ENCODE peak calls at places on chromosomes 7 and 10, in five cellular contexts. W is A549, Z is HepG2, M is GM12878, B is K562. F is an unnamed sample.

GRCh38 chr7:157476654-157477549 is 140.1 kb downstream of the DNAJB6 start:
- DNase-seq in B (no peak), M (no peak), Z (no peak), W (no peak), F (no peak)

GRCh38 chr7:1555813-1556540 is at the start of gene TMEM184A:
- DNase-seq in Z (peak), B (no peak), W (peak), M (no peak), F (peak)

GRCh38 chr10:109934958-109935793 is 11.9 kb upstream of the XPNPEP1 start:
- DNase-seq in M (no peak), W (no peak), Z (no peak), B (no peak), F (peak)

GRCh38 chr7:142365410-142365842 is 107.6 kb upstream of the PRSS58 start:
- DNase-seq in W (no peak), B (no peak), Z (no peak), M (no peak), F (peak)

GRCh38 chr7:93228302-93228701 is 2.0 kb upstream of the HEPACAM2 start:
- DNase-seq in W (peak), B (peak), Z (peak), M (peak), F (peak)

GRCh38 chr7:141700848-141701371 is 1.1 kb downstream of the DENND11 start:
- DNase-seq in M (no peak), Z (no peak), W (no peak), B (no peak), F (peak)

GRCh38 chr10:44674536-44674935 is 236.6 kb upstream of the TMEM72 start:
- DNase-seq in W (no peak), Z (no peak), M (no peak), B (no peak), F (no peak)

GRCh38 chr7:15687645-15688025 is 1.2 kb upstream of the MEOX2 start:
- DNase-seq in W (no peak), B (no peak), Z (no peak), M (no peak), F (peak)

GRCh38 chr7:120337308-120337907 is 64.4 kb downstream of the KCND2 start:
- DNase-seq in B (peak), Z (peak), W (peak), M (no peak), F (peak)

GRCh38 chr7:123637203-123637602 is 18.5 kb upstream of the LMOD2 start:
- DNase-seq in M (no peak), Z (no peak), W (no peak), B (no peak), F (peak)
- TF ChIP-seq REST in M (no peak), Z (no peak), W (no peak), B (no peak), F (no peak)

GRCh38 chr10:79098596-79099015 is 29.8 kb downstream of the ZMIZ1 start:
- DNase-seq in M (peak), Z (no peak), W (no peak), B (no peak), F (no peak)
- TF ChIP-seq JUNB in M (no peak), Z (no peak), W (no peak), B (no peak), F (no peak)

GRCh38 chr10:78332699-78333098 is 299.0 kb downstream of the RPS24 start:
- DNase-seq in M (no peak), B (no peak), W (no peak), Z (no peak), F (no peak)
- TF ChIP-seq REST in M (no peak), B (no peak), W (no peak), Z (no peak), F (no peak)

GRCh38 chr10:86163522-86164215 is 202.9 kb downstream of the GRID1 start:
- DNase-seq in M (no peak), Z (peak), B (no peak), W (no peak), F (no peak)
- TF ChIP-seq JUNB in M (no peak), Z (no peak), B (no peak), W (no peak), F (no peak)

GRCh38 chr7:13276977-13277376 is 589.5 kb downstream of the ARL4A start:
- DNase-seq in W (peak), Z (no peak), M (no peak), B (peak), F (peak)
- TF ChIP-seq REST in W (no peak), Z (no peak), M (no peak), B (no peak), F (no peak)

DNA sequence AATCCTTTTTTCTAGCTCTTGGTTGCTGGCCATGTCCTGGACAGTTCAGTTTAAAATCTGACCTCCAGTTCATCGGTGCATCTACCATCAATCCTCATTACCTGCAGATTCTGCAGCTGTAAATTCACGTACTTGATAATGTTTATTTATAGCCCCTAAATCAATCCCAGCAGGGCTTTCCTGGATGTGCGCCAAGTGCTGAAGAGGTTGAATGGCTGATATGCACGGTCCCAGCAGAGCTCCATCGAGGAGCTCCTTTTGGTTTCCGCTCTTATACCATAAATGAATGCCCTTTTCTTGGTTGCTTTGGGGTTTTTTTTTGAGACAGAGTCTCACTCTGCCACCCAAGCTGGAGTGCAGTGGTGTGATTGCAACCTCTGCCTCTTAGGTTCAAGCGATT is 91.2 kb upstream of the CCZ1B start:
- DNase-seq in Z (no peak), B (no peak), W (no peak), M (no peak), F (no peak)
- TF ChIP-seq JUNB in Z (no peak), B (no peak), W (no peak), M (no peak), F (no peak)

GRCh38 chr7:107858280-107858679 is 32.7 kb upstream of the DLD start:
- DNase-seq in B (no peak), W (no peak), M (no peak), Z (no peak), F (no peak)

GRCh38 chr7:107860981-107861652 is 29.9 kb upstream of the DLD start:
- DNase-seq in W (no peak), M (no peak), Z (no peak), B (no peak), F (no peak)

GRCh38 chr7:107856806-107857540 is 34.0 kb upstream of the DLD start:
- DNase-seq in M (no peak), W (no peak), B (no peak), Z (peak), F (no peak)

GRCh38 chr7:107857541-107857912 is 33.5 kb upstream of the DLD start:
- DNase-seq in W (no peak), B (no peak), M (no peak), Z (peak), F (no peak)

DNA sequence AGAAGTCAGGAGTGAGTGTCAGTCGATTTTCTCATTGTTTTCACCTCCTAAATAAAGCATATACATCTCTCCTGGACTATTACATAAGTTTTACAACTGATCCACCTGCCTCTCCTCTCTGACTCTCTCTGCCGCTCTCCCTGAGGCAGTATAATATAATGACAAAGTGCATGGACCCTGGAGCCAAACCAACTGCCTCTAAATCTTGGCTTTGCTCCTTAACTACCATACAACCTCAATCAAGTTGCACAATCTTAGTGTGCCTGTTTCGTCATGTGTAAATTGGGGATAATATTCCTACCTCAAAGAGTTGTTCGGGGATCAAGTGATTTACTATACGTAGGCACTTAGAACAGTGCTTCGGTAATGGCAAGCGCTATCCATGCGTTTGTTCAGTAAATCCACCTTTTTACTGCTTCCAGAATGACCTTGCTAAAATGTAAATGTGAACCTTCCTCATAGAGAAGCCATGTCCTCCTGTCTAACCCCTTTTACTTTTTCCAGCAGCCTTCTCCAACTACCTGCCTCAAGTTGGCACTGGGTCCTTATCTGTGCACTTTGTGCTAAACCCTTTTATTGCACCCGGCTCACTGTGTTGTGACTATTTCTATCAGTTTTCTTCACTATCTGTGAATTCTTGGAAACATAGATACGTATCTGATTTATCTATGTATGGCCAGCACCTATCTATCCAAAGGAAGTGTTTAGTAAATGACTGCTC is 30.6 kb upstream of the DLD start:
- DNase-seq in M (no peak), W (no peak), B (no peak), Z (no peak), F (no peak)
- TF ChIP-seq REST in M (no peak), W (no peak), B (no peak), Z (no peak), F (no peak)

GRCh38 chr10:130341325-130341724 is 205.1 kb downstream of the GLRX3 start:
- DNase-seq in Z (no peak), M (no peak), B (peak), W (no peak), F (no peak)

GRCh38 chr10:130338588-130339070 is 202.4 kb downstream of the GLRX3 start:
- DNase-seq in B (no peak), Z (no peak), W (no peak), M (no peak), F (no peak)

GRCh38 chr10:130339911-130340310 is 203.7 kb downstream of the GLRX3 start:
- DNase-seq in Z (no peak), B (no peak), W (no peak), M (no peak), F (no peak)

GRCh38 chr10:130339091-130339490 is 202.9 kb downstream of the GLRX3 start:
- DNase-seq in M (no peak), W (no peak), B (no peak), Z (no peak), F (no peak)

DNA sequence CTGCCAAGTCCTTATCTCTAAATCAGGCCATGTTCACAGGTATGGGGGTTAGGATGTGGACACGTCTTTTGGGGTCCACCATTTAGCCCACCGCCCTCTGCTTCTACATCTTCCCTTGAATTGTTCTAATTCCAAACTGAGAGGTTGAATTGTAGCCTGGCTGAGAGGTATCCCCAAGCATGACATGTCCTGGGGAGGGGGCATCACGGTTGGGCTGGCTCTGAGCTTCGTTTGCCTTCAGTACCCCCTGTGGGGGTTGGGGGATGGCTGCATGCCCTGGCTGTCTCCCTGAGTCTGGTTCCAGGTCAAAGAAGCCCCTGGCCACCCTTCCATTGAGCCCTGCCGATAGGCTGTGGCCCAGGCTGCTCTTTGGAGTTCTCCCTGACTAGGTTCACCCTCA is 204.6 kb downstream of the GLRX3 start:
- DNase-seq in M (no peak), W (no peak), B (no peak), Z (no peak), F (no peak)
- TF ChIP-seq JUNB in M (no peak), W (no peak), B (no peak), Z (no peak), F (no peak)

GRCh38 chr10:25176421-25176968 is 1.7 kb downstream of the GPR158 start:
- DNase-seq in Z (no peak), W (no peak), M (no peak), B (no peak), F (peak)
- TF ChIP-seq REST in Z (no peak), W (no peak), M (no peak), B (no peak), F (peak)

DNA sequence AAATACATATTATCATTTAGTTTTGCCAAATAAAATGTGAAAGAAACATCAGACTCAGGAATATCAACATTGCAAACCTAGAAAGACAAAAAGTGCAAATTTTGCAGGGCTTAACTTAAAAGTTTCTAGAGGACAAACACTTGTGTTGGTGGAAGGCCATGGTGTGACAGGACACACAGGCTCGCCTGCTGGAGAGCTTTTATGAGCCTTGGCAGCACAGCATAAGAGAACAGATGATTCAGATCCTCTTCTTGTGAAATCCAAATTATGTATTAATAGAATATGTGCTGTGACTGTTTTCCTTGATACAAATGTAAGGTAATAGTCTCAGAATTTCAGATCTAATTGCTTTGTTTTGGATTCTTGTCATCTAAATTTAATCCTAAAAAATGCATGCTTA is 72.9 kb upstream of the ABCB5 start:
- DNase-seq in W (no peak), B (no peak), Z (no peak), M (no peak), F (no peak)
- TF ChIP-seq JUNB in W (no peak), B (no peak), Z (no peak), M (no peak), F (no peak)